ENCODE peak calls at places on chromosomes 13 and 19, in eight cellular contexts. One of them, this sample, is unnamed.

GRCh38 chr19:10271543-10272086 is 695 bp downstream of the ICAM1 start:
- DNase-seq in activated T-helper 1 cell treated with Interleukin-2 at 50 U/mL for 16 hours: no peak
- DNase-seq in activated naive CD4-positive, alpha-beta T cell: no peak
- DNase-seq in hippocampal formation: no peak
- DNase-seq in cardiac fibroblast: peak
- DNase-seq in T follicular helper cell: no peak
- DNase-seq in fibroblast of pulmonary artery: peak
- DNase-seq in left colon: peak
- DNase-seq in this sample: peak

GRCh38 chr13:33249066-33249465 is 36.5 kb downstream of the STARD13 start:
- DNase-seq in activated T-helper 1 cell treated with Interleukin-2 at 50 U/mL for 16 hours: no peak
- DNase-seq in activated naive CD4-positive, alpha-beta T cell: no peak
- DNase-seq in hippocampal formation: no peak
- DNase-seq in cardiac fibroblast: peak
- DNase-seq in T follicular helper cell: no peak
- DNase-seq in fibroblast of pulmonary artery: peak
- DNase-seq in left colon: no peak
- DNase-seq in this sample: peak

GRCh38 chr19:20607943-20608342 is 42.4 kb upstream of the ZNF737 start:
- DNase-seq in activated T-helper 1 cell treated with Interleukin-2 at 50 U/mL for 16 hours: no peak
- DNase-seq in activated naive CD4-positive, alpha-beta T cell: no peak
- DNase-seq in hippocampal formation: no peak
- DNase-seq in cardiac fibroblast: no peak
- DNase-seq in T follicular helper cell: no peak
- DNase-seq in fibroblast of pulmonary artery: no peak
- DNase-seq in left colon: no peak
- DNase-seq in this sample: no peak

GRCh38 chr13:35524192-35524591 is 47.7 kb upstream of the MAB21L1 start:
- DNase-seq in activated T-helper 1 cell treated with Interleukin-2 at 50 U/mL for 16 hours: no peak
- DNase-seq in activated naive CD4-positive, alpha-beta T cell: no peak
- DNase-seq in hippocampal formation: no peak
- DNase-seq in cardiac fibroblast: no peak
- DNase-seq in T follicular helper cell: no peak
- DNase-seq in fibroblast of pulmonary artery: no peak
- DNase-seq in left colon: no peak
- DNase-seq in this sample: no peak

GRCh38 chr13:97030705-97031452 is 36.6 kb upstream of the OXGR1 start:
- DNase-seq in activated T-helper 1 cell treated with Interleukin-2 at 50 U/mL for 16 hours: no peak
- DNase-seq in activated naive CD4-positive, alpha-beta T cell: no peak
- DNase-seq in hippocampal formation: no peak
- DNase-seq in cardiac fibroblast: peak
- DNase-seq in T follicular helper cell: no peak
- DNase-seq in fibroblast of pulmonary artery: peak
- DNase-seq in left colon: no peak
- DNase-seq in this sample: peak

GRCh38 chr13:112245179-112245724 is 130.9 kb upstream of the SPACA7 start:
- DNase-seq in activated T-helper 1 cell treated with Interleukin-2 at 50 U/mL for 16 hours: no peak
- DNase-seq in activated naive CD4-positive, alpha-beta T cell: no peak
- DNase-seq in hippocampal formation: no peak
- DNase-seq in cardiac fibroblast: no peak
- DNase-seq in T follicular helper cell: no peak
- DNase-seq in fibroblast of pulmonary artery: no peak
- DNase-seq in left colon: no peak
- DNase-seq in this sample: no peak

GRCh38 chr19:44712864-44713515 is 14.0 kb downstream of the CEACAM16 start:
- DNase-seq in activated T-helper 1 cell treated with Interleukin-2 at 50 U/mL for 16 hours: no peak
- DNase-seq in activated naive CD4-positive, alpha-beta T cell: no peak
- DNase-seq in hippocampal formation: no peak
- DNase-seq in cardiac fibroblast: no peak
- DNase-seq in T follicular helper cell: no peak
- DNase-seq in fibroblast of pulmonary artery: no peak
- DNase-seq in left colon: no peak
- DNase-seq in this sample: no peak

GRCh38 chr13:30963794-30964193 is 31.3 kb downstream of the TEX26 start:
- DNase-seq in activated T-helper 1 cell treated with Interleukin-2 at 50 U/mL for 16 hours: no peak
- DNase-seq in activated naive CD4-positive, alpha-beta T cell: no peak
- DNase-seq in hippocampal formation: no peak
- DNase-seq in cardiac fibroblast: peak
- DNase-seq in T follicular helper cell: no peak
- DNase-seq in fibroblast of pulmonary artery: peak
- DNase-seq in left colon: peak
- DNase-seq in this sample: no peak

GRCh38 chr19:35531291-35531690 is 2.0 kb upstream of the GAPDHS start:
- DNase-seq in activated T-helper 1 cell treated with Interleukin-2 at 50 U/mL for 16 hours: no peak
- DNase-seq in activated naive CD4-positive, alpha-beta T cell: no peak
- DNase-seq in hippocampal formation: no peak
- DNase-seq in cardiac fibroblast: no peak
- DNase-seq in T follicular helper cell: no peak
- DNase-seq in fibroblast of pulmonary artery: no peak
- DNase-seq in left colon: no peak
- DNase-seq in this sample: no peak

GRCh38 chr19:16026131-16026530 is 50.2 kb upstream of the TPM4 start:
- DNase-seq in activated T-helper 1 cell treated with Interleukin-2 at 50 U/mL for 16 hours: no peak
- DNase-seq in activated naive CD4-positive, alpha-beta T cell: no peak
- DNase-seq in hippocampal formation: no peak
- DNase-seq in cardiac fibroblast: no peak
- DNase-seq in T follicular helper cell: no peak
- DNase-seq in fibroblast of pulmonary artery: no peak
- DNase-seq in left colon: no peak
- DNase-seq in this sample: no peak

GRCh38 chr13:104584481-104584880 is 1518.3 kb upstream of the SLC10A2 start:
- DNase-seq in activated T-helper 1 cell treated with Interleukin-2 at 50 U/mL for 16 hours: no peak
- DNase-seq in activated naive CD4-positive, alpha-beta T cell: no peak
- DNase-seq in hippocampal formation: no peak
- DNase-seq in cardiac fibroblast: peak
- DNase-seq in T follicular helper cell: no peak
- DNase-seq in fibroblast of pulmonary artery: peak
- DNase-seq in left colon: no peak
- DNase-seq in this sample: no peak

GRCh38 chr13:98981596-98982195 is 3.8 kb upstream of the DOCK9 start:
- DNase-seq in activated T-helper 1 cell treated with Interleukin-2 at 50 U/mL for 16 hours: no peak
- DNase-seq in activated naive CD4-positive, alpha-beta T cell: no peak
- DNase-seq in hippocampal formation: no peak
- DNase-seq in cardiac fibroblast: no peak
- DNase-seq in T follicular helper cell: no peak
- DNase-seq in fibroblast of pulmonary artery: no peak
- DNase-seq in left colon: no peak
- DNase-seq in this sample: no peak

GRCh38 chr13:63307239-63307638 is 1891.6 kb upstream of the PCDH20 start:
- DNase-seq in activated T-helper 1 cell treated with Interleukin-2 at 50 U/mL for 16 hours: no peak
- DNase-seq in activated naive CD4-positive, alpha-beta T cell: no peak
- DNase-seq in hippocampal formation: no peak
- DNase-seq in cardiac fibroblast: no peak
- DNase-seq in T follicular helper cell: no peak
- DNase-seq in fibroblast of pulmonary artery: no peak
- DNase-seq in left colon: no peak
- DNase-seq in this sample: no peak

GRCh38 chr13:100694722-100695644 is 20.4 kb upstream of the TMTC4 start:
- DNase-seq in activated T-helper 1 cell treated with Interleukin-2 at 50 U/mL for 16 hours: no peak
- DNase-seq in activated naive CD4-positive, alpha-beta T cell: no peak
- DNase-seq in hippocampal formation: no peak
- DNase-seq in cardiac fibroblast: peak
- DNase-seq in T follicular helper cell: no peak
- DNase-seq in fibroblast of pulmonary artery: peak
- DNase-seq in left colon: peak
- DNase-seq in this sample: peak

GRCh38 chr19:3276341-3276799 is 51.9 kb downstream of the CELF5 start:
- DNase-seq in activated T-helper 1 cell treated with Interleukin-2 at 50 U/mL for 16 hours: peak
- DNase-seq in activated naive CD4-positive, alpha-beta T cell: no peak
- DNase-seq in hippocampal formation: no peak
- DNase-seq in cardiac fibroblast: no peak
- DNase-seq in T follicular helper cell: peak
- DNase-seq in fibroblast of pulmonary artery: no peak
- DNase-seq in left colon: peak
- DNase-seq in this sample: no peak

GRCh38 chr19:13613447-13613846 is 107.2 kb upstream of the CACNA1A start:
- DNase-seq in activated T-helper 1 cell treated with Interleukin-2 at 50 U/mL for 16 hours: no peak
- DNase-seq in activated naive CD4-positive, alpha-beta T cell: no peak
- DNase-seq in hippocampal formation: no peak
- DNase-seq in cardiac fibroblast: no peak
- DNase-seq in T follicular helper cell: no peak
- DNase-seq in fibroblast of pulmonary artery: no peak
- DNase-seq in left colon: no peak
- DNase-seq in this sample: no peak

GRCh38 chr13:41065098-41065497 is 3.8 kb downstream of the WBP4 start:
- DNase-seq in activated T-helper 1 cell treated with Interleukin-2 at 50 U/mL for 16 hours: no peak
- DNase-seq in activated naive CD4-positive, alpha-beta T cell: no peak
- DNase-seq in hippocampal formation: no peak
- DNase-seq in cardiac fibroblast: peak
- DNase-seq in T follicular helper cell: no peak
- DNase-seq in fibroblast of pulmonary artery: peak
- DNase-seq in left colon: no peak
- DNase-seq in this sample: peak

GRCh38 chr19:7748756-7749155 is 1.4 kb upstream of the CD209 start:
- DNase-seq in activated T-helper 1 cell treated with Interleukin-2 at 50 U/mL for 16 hours: no peak
- DNase-seq in activated naive CD4-positive, alpha-beta T cell: no peak
- DNase-seq in hippocampal formation: no peak
- DNase-seq in cardiac fibroblast: peak
- DNase-seq in T follicular helper cell: no peak
- DNase-seq in fibroblast of pulmonary artery: peak
- DNase-seq in left colon: no peak
- DNase-seq in this sample: peak

GRCh38 chr13:25380082-25380481 is 8.3 kb downstream of the ATP8A2 start:
- DNase-seq in activated T-helper 1 cell treated with Interleukin-2 at 50 U/mL for 16 hours: no peak
- DNase-seq in activated naive CD4-positive, alpha-beta T cell: no peak
- DNase-seq in hippocampal formation: no peak
- DNase-seq in cardiac fibroblast: no peak
- DNase-seq in T follicular helper cell: no peak
- DNase-seq in fibroblast of pulmonary artery: no peak
- DNase-seq in left colon: no peak
- DNase-seq in this sample: no peak

This sample was measured in dermis blood vessel endothelial cell.